ENCODE peak calls at places on chromosome X, in five cellular contexts. One of them, this sample, is unnamed.

GRCh38 chrX:650274-650673 is 19.7 kb downstream of the SHOX start:
- DNase-seq in glutamatergic neuron: no peak
- DNase-seq in mammary epithelial cell: no peak
- DNase-seq in GM13976: no peak
- DNase-seq in neural progenitor cell: no peak
- DNase-seq in this sample: no peak

GRCh38 chrX:103536071-103536470 is 16.8 kb upstream of the RAB40A start:
- DNase-seq in glutamatergic neuron: no peak
- DNase-seq in neural progenitor cell: no peak
- DNase-seq in GM13976: no peak
- DNase-seq in mammary epithelial cell: no peak
- DNase-seq in this sample: no peak

GRCh38 chrX:63283331-63283730 is 67.8 kb downstream of the SPIN4 start:
- DNase-seq in GM13976: no peak
- DNase-seq in glutamatergic neuron: no peak
- DNase-seq in neural progenitor cell: no peak
- DNase-seq in mammary epithelial cell: no peak
- DNase-seq in this sample: peak; percentile 32

GRCh38 chrX:57905141-57905540 is 5.1 kb downstream of the ZXDA start:
- DNase-seq in mammary epithelial cell: no peak
- DNase-seq in GM13976: no peak
- DNase-seq in neural progenitor cell: no peak
- DNase-seq in glutamatergic neuron: no peak
- DNase-seq in this sample: no peak

GRCh38 chrX:123310112-123310511 is 126.0 kb downstream of the GRIA3 start:
- DNase-seq in neural progenitor cell: no peak
- DNase-seq in GM13976: no peak
- DNase-seq in glutamatergic neuron: no peak
- DNase-seq in mammary epithelial cell: no peak
- DNase-seq in this sample: no peak

GRCh38 chrX:140664939-140665338 is 44.6 kb upstream of the LINC00632 start:
- DNase-seq in GM13976: no peak
- DNase-seq in glutamatergic neuron: no peak
- DNase-seq in mammary epithelial cell: peak; percentile 13
- DNase-seq in neural progenitor cell: no peak
- DNase-seq in this sample: no peak

GRCh38 chrX:148417934-148418333 is 82.5 kb upstream of the AFF2 start:
- DNase-seq in mammary epithelial cell: peak; percentile 83
- DNase-seq in neural progenitor cell: no peak
- DNase-seq in glutamatergic neuron: no peak
- DNase-seq in GM13976: no peak
- DNase-seq in this sample: no peak

GRCh38 chrX:72351606-72352338 is 46.1 kb upstream of the CITED1 start:
- DNase-seq in mammary epithelial cell: no peak
- DNase-seq in GM13976: no peak
- DNase-seq in glutamatergic neuron: no peak
- DNase-seq in neural progenitor cell: no peak
- DNase-seq in this sample: no peak

GRCh38 chrX:116298956-116299355 is 128.4 kb downstream of the AGTR2 start:
- DNase-seq in glutamatergic neuron: no peak
- DNase-seq in neural progenitor cell: no peak
- DNase-seq in mammary epithelial cell: no peak
- DNase-seq in GM13976: no peak
- DNase-seq in this sample: no peak

GRCh38 chrX:1534321-1535168 is 2.4 kb downstream of the P2RY8 start:
- DNase-seq in GM13976: peak; percentile 50
- DNase-seq in neural progenitor cell: peak; percentile 60
- DNase-seq in mammary epithelial cell: no peak
- DNase-seq in glutamatergic neuron: no peak
- DNase-seq in this sample: no peak

GRCh38 chrX:48800574-48801280 is 1.1 kb upstream of the HDAC6 start:
- DNase-seq in glutamatergic neuron: no peak
- DNase-seq in mammary epithelial cell: no peak
- DNase-seq in neural progenitor cell: no peak
- DNase-seq in GM13976: no peak
- DNase-seq in this sample: no peak

GRCh38 chrX:10755477-10756334 is 135.3 kb upstream of the MID1 start:
- DNase-seq in GM13976: no peak
- DNase-seq in glutamatergic neuron: no peak
- DNase-seq in mammary epithelial cell: no peak
- DNase-seq in neural progenitor cell: peak; percentile 70
- DNase-seq in this sample: peak; percentile 70

GRCh38 chrX:16892504-16893362 is 22.6 kb upstream of the RBBP7 start:
- DNase-seq in neural progenitor cell: peak; percentile 94
- DNase-seq in glutamatergic neuron: peak; percentile 58
- DNase-seq in GM13976: peak; percentile 67
- DNase-seq in mammary epithelial cell: peak; percentile 72
- DNase-seq in this sample: peak; percentile 90

GRCh38 chrX:150531467-150531866 is 37.0 kb upstream of the MTM1 start:
- DNase-seq in glutamatergic neuron: no peak
- DNase-seq in mammary epithelial cell: no peak
- DNase-seq in neural progenitor cell: no peak
- DNase-seq in GM13976: no peak
- DNase-seq in this sample: no peak

GRCh38 chrX:111511477-111511876 is at the start of gene SERTM2:
- DNase-seq in mammary epithelial cell: peak; percentile 4
- DNase-seq in glutamatergic neuron: no peak
- DNase-seq in neural progenitor cell: peak; percentile 46
- DNase-seq in GM13976: no peak
- DNase-seq in this sample: no peak

GRCh38 chrX:108090474-108091265 is 672 bp downstream of the PSMD10 start:
- DNase-seq in GM13976: no peak
- DNase-seq in glutamatergic neuron: no peak
- DNase-seq in mammary epithelial cell: peak; percentile 32
- DNase-seq in neural progenitor cell: no peak
- DNase-seq in this sample: no peak

GRCh38 chrX:53282313-53282712 is 929 bp upstream of the IQSEC2 start:
- DNase-seq in GM13976: no peak
- DNase-seq in glutamatergic neuron: no peak
- DNase-seq in mammary epithelial cell: no peak
- DNase-seq in neural progenitor cell: peak; percentile 42
- DNase-seq in this sample: no peak

GRCh38 chrX:67207912-67208311 is 335.9 kb upstream of the AR start:
- DNase-seq in GM13976: no peak
- DNase-seq in mammary epithelial cell: no peak
- DNase-seq in neural progenitor cell: no peak
- DNase-seq in glutamatergic neuron: no peak
- DNase-seq in this sample: no peak

GRCh38 chrX:23434356-23434884 is 99.8 kb downstream of the PTCHD1 start:
- DNase-seq in mammary epithelial cell: peak; percentile 41
- DNase-seq in GM13976: no peak
- DNase-seq in neural progenitor cell: peak; percentile 26
- DNase-seq in glutamatergic neuron: no peak
- DNase-seq in this sample: no peak